ENCODE peak calls at places on chromosomes 13 and 19, in seven cellular contexts. L is esophagus muscularis mucosa, Q is lower lobe of right lung, P is adrenal gland, M is thyroid gland, C is thoracic aorta, H is fibroblast of lung. X is an unnamed sample. For H3K9me3, the result is how much of the 10 kb centered on the place peaks cover.

GRCh38 chr19:5392476-5392875 is 51.9 kb upstream of the PTPRS start:
- DNase-seq in P (no peak), H (no peak), C (no peak), Q (no peak), M (no peak), L (no peak), X (no peak)

GRCh38 chr19:3407556-3408516 is 41.5 kb downstream of the NFIC start:
- DNase-seq in P (no peak), Q (no peak), C (no peak), H (peak), L (no peak), M (peak), X (no peak)

GRCh38 chr19:7830272-7830771 is 304 bp downstream of the EVI5L start:
- DNase-seq in C (no peak), L (no peak), P (peak), Q (peak), M (peak), H (no peak), X (no peak)

GRCh38 chr13:114118086-114118762 is 14.2 kb downstream of the RASA3 start:
- DNase-seq in L (no peak), Q (no peak), P (no peak), H (no peak), C (no peak), M (no peak), X (no peak)

GRCh38 chr19:45668342-45668871 is 386 bp downstream of the GIPR start:
- DNase-seq in C (no peak), P (no peak), Q (no peak), L (no peak), M (no peak), H (no peak), X (no peak)

GRCh38 chr13:27549406-27549981 is 70.8 kb downstream of the LNX2 start:
- DNase-seq in Q (no peak), C (no peak), P (no peak), H (no peak), M (no peak), L (no peak), X (no peak)

GRCh38 chr19:41439441-41440222 is at the start of gene DMAC2:
- DNase-seq in M (peak), P (peak), C (peak), L (peak), Q (peak), H (peak), X (peak)

GRCh38 chr19:15449620-15450527 is at the start of gene WIZ:
- DNase-seq in C (no peak), M (peak), H (peak), L (peak), P (peak), Q (peak), X (peak)

GRCh38 chr19:2902590-2903218 is 2.0 kb downstream of the ZNF57 start:
- DNase-seq in H (no peak), M (no peak), P (no peak), L (no peak), C (no peak), Q (no peak), X (no peak)

GRCh38 chr19:3665681-3666544 is 34.4 kb downstream of the PIP5K1C start:
- DNase-seq in H (no peak), L (no peak), P (peak), C (peak), M (peak), Q (peak), X (peak)

GRCh38 chr13:29362849-29363604 is 232.5 kb downstream of the SLC7A1 start:
- DNase-seq in C (no peak), P (peak), Q (no peak), M (peak), H (peak), L (peak), X (peak)

GRCh38 chr13:103130681-103131210 is 64.5 kb upstream of the SLC10A2 start:
- DNase-seq in C (no peak), H (no peak), M (no peak), L (no peak), Q (no peak), P (no peak), X (no peak)

GRCh38 chr13:52737900-52738299 is 1.7 kb downstream of the CNMD start:
- DNase-seq in H (no peak), Q (no peak), P (no peak), C (no peak), L (no peak), M (no peak), X (no peak)

GRCh38 chr19:34316741-34317241 is 48.2 kb upstream of the GPI start:
- DNase-seq in L (no peak), P (no peak), C (no peak), M (no peak), Q (no peak), H (peak), X (no peak)

GRCh38 chr13:113955691-113956090 is 18.2 kb downstream of the C13orf46 start:
- DNase-seq in H (no peak), L (no peak), C (no peak), Q (no peak), M (no peak), P (no peak), X (no peak)

GRCh38 chr13:63299995-63300394 is 1884.3 kb upstream of the PCDH20 start:
- DNase-seq in H (peak), C (no peak), P (no peak), M (no peak), L (no peak), Q (no peak), X (no peak)

GRCh38 chr13:28489536-28489935 is 5.4 kb downstream of the FLT1 start:
- DNase-seq in H (no peak), Q (no peak), L (peak), P (no peak), M (no peak), C (no peak), X (no peak)

DNA sequence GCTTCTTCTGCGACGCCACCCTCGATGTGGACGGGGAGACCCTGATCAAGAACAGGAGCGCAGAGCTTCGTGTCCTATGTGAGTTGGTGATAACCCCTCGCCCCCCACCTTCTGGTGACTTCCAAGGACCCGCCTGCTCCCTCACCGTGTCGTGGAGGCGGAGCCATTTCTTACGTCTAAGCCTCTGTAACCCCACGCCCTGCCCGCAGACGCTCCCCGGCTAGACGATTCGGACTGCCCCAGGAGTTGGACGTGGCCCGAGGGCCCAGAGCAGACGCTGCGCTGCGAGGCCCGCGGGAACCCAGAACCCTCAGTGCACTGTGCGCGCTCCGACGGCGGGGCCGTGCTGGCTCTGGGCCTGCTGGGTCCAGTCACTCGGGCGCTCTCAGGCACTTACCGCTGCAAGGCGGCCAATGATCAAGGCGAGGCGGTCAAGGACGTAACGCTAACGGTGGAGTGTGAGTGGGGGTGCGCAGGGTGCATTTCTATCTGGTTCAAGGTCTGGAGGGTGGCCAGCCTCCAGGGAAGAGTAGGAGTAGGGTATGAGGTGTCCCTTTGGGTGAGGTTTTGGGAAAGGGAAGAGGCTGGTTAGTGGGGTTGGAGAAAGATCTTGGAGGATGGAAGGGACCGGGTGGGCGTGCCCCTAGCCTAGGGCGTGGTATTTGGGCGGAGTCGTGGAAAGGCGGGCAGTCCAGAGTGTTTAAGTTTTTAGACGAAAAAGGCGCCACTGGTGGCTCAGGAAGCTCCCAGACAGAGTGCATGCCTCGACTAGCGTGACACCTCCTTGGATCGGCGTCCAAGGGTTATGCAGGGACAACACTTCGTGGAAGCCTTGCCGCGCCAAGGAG is 3.3 kb downstream of the ICAM5 start:
- DNase-seq in H (no peak), M (peak), C (no peak), P (no peak), L (no peak), Q (no peak), X (no peak)
- H3K4me3 ChIP-seq in H (no peak), M (no peak), C (peak), P (no peak), L (peak), Q (peak), X (no peak)

GRCh38 chr13:101941095-101941777 is 460.6 kb downstream of the FGF14 start:
- DNase-seq in H (peak), M (no peak), P (no peak), Q (no peak), L (no peak), C (no peak), X (no peak)
- TF ChIP-seq CTCF in H (peak), M (peak), P (peak), Q (peak), L (no peak), C (no peak), X (peak)

GRCh38 chr19:392375-392970 is 16.5 kb downstream of the C2CD4C start:
- DNase-seq in Q (peak), L (no peak), M (peak), C (no peak), P (no peak), H (no peak), X (no peak)

GRCh38 chr19:397321-397720 is 11.6 kb downstream of the C2CD4C start:
- DNase-seq in Q (peak), C (no peak), P (no peak), L (no peak), H (no peak), M (peak), X (no peak)

GRCh38 chr19:398719-399118 is 10.2 kb downstream of the C2CD4C start:
- DNase-seq in M (no peak), H (no peak), C (no peak), P (no peak), L (no peak), Q (peak), X (no peak)

GRCh38 chr19:397941-398706 is 10.8 kb downstream of the C2CD4C start:
- DNase-seq in H (no peak), M (no peak), L (no peak), P (no peak), Q (no peak), C (no peak), X (no peak)

DNA sequence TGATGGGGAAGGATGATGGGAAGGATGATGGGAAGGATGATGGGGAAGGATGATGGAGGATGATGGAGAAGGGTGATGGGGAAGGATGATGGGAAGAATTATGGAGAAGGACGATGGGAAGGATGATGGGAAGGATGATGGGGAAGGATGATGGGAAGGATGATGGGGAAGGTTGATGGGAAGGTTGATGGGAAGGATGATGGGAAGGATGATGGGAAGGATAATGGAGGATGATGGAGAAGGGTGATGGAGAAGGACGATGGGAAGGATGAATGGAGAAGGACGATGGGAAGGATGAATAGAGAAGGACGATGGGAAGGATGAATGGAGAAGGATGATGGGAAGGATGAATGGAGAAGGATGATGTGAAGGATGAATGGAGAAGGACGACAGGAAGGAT is 13.5 kb downstream of the C2CD4C start:
- DNase-seq in P (no peak), Q (no peak), L (no peak), C (no peak), H (no peak), M (no peak), X (no peak)
- H3K9me3 ChIP-seq in P (under half), Q (under half), L (under half), C (under half), H (under half), M (under half), X (under half)

DNA sequence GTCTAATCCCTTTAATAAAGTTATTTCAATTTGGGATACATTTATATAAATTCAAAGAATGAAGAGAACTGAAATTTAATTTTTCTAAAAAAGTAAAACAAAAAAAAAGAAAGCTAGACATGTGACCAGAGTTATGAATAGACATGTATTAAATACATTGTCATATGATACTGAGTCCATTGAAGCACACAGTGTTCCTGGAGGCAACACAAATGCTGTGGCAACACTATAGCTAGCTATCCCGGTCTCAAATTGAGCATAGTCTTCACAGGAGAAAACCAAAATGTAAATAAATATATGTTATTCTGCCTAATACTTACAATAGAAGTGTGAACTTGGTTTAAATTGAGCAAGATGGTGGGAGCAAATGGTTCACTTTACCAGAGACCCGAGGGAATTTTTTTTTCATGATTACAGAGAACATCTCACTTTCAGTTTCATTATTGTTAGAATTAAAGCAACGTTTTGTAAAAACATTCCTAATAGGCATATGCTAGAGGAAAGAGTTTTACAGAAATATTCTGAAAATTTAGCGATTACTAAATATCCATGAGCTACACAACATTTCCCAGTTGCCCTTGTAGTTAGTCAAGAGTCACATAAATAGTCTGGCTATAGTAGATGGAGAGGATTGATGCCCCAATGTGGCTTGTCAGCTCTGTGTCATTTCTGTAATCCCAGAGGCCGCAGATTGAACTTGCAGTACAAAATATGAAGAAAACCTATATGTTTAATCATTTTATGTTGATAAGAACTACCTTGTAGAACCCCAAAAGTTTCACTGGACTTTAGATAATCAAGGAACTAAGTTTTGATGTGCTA is 775.7 kb upstream of the SPRY2 start:
- DNase-seq in L (no peak), M (no peak), C (no peak), H (peak), P (no peak), Q (no peak), X (no peak)
- H3K4me3 ChIP-seq in L (no peak), M (no peak), C (no peak), H (no peak), P (no peak), Q (no peak), X (no peak)

X was measured in BE2C.